ENCODE peak calls at places on chromosomes 2 and 18, in five cellular contexts. P, Q, H, J and M are unnamed samples.

GRCh38 chr2:237244976-237245646 is 159.4 kb downstream of the COPS8 start:
- DNase-seq in J (no peak), P (no peak), H (no peak), Q (no peak), M (no peak)

GRCh38 chr18:74533666-74534065 is 634 bp upstream of the CNDP1 start:
- DNase-seq in H (peak; percentile 18), J (no peak), Q (no peak), P (no peak), M (no peak)

GRCh38 chr2:1556776-1557466 is 143.7 kb downstream of the TPO start:
- DNase-seq in P (peak; percentile 86), H (no peak), J (no peak), Q (no peak), M (no peak)

GRCh38 chr18:50560681-50561629 is 1.1 kb downstream of the MAPK4 start:
- DNase-seq in P (peak; percentile 57), J (no peak), Q (no peak), H (no peak), M (peak; percentile 19)

GRCh38 chr18:31555971-31556747 is 35.5 kb upstream of the TTR start:
- DNase-seq in H (no peak), P (peak; percentile 23), J (no peak), Q (no peak), M (no peak)

GRCh38 chr18:8814206-8814605 is 108.8 kb downstream of the MTCL1 start:
- DNase-seq in P (no peak), Q (no peak), J (no peak), H (no peak), M (no peak)

GRCh38 chr2:179636995-179637394 is 224.4 kb downstream of the ZNF385B start:
- DNase-seq in J (no peak), Q (no peak), P (no peak), H (no peak), M (no peak)

GRCh38 chr2:27221166-27221565 is 4.0 kb downstream of the CAD start:
- DNase-seq in Q (no peak), J (no peak), P (no peak), H (no peak), M (no peak)

GRCh38 chr2:136183095-136183494 is 65.1 kb upstream of the CXCR4 start:
- DNase-seq in Q (no peak), J (no peak), P (no peak), H (no peak), M (no peak)

GRCh38 chr2:125837108-125837507 is 818.9 kb upstream of the GYPC start:
- DNase-seq in H (no peak), J (no peak), P (no peak), Q (no peak), M (no peak)

GRCh38 chr2:234986866-234987720 is 35.3 kb downstream of the SH3BP4 start:
- DNase-seq in P (no peak), Q (no peak), J (no peak), H (no peak), M (no peak)

GRCh38 chr18:8974696-8975095 is 127.8 kb upstream of the NDUFV2 start:
- DNase-seq in J (no peak), H (no peak), P (no peak), Q (no peak), M (no peak)

GRCh38 chr2:182606728-182607681 is 109.1 kb upstream of the DNAJC10 start:
- DNase-seq in J (no peak), H (no peak), Q (no peak), P (no peak), M (no peak)

GRCh38 chr2:53970095-53970897 is 497 bp downstream of the PSME4 start:
- DNase-seq in Q (no peak), H (peak; percentile 45), J (no peak), P (peak; percentile 50), M (no peak)

GRCh38 chr2:206856474-206856873 is 82.8 kb upstream of the CPO start:
- DNase-seq in H (no peak), Q (no peak), P (no peak), J (no peak), M (no peak)

GRCh38 chr2:95402370-95403203 is at the start of gene FAHD2A:
- DNase-seq in Q (peak; percentile 98), P (peak; percentile 99), J (peak; percentile 99), H (peak; percentile 99), M (peak; percentile 99)
- TF ChIP-seq POLR2A in Q (peak; percentile 60), P (no peak), J (peak; percentile 27), H (no peak), M (no peak)

GRCh38 chr2:24122356-24123211 is 550 bp downstream of the PFN4 start:
- DNase-seq in J (no peak), Q (no peak), P (no peak), H (no peak), M (no peak)

GRCh38 chr2:24117902-24118301 is 5.2 kb downstream of the PFN4 start:
- DNase-seq in Q (no peak), H (no peak), J (no peak), P (no peak), M (no peak)

GRCh38 chr2:24124003-24124585 is 825 bp downstream of the FAM228B start:
- DNase-seq in H (no peak), P (no peak), Q (no peak), J (no peak), M (no peak)

GRCh38 chr2:24121469-24121868 is 1.7 kb downstream of the PFN4 start:
- DNase-seq in P (no peak), H (no peak), J (no peak), Q (no peak), M (no peak)

GRCh38 chr2:24123212-24124002 is at the start of the genes FAM228B and PFN4:
- DNase-seq in P (peak; percentile 93), J (peak; percentile 92), Q (peak; percentile 90), H (peak; percentile 87), M (peak; percentile 82)
- TF ChIP-seq POLR2A in P (peak; percentile 5), J (peak; percentile 45), Q (peak; percentile 58), H (no peak), M (peak; percentile 41)

GRCh38 chr2:43227830-43228280 is 1.4 kb upstream of the ZFP36L2 start:
- DNase-seq in H (no peak), J (no peak), Q (no peak), P (no peak), M (no peak)

GRCh38 chr2:43226558-43226954 is at the start of gene ZFP36L2:
- DNase-seq in Q (peak; percentile 98), J (peak; percentile 97), P (peak; percentile 97), H (peak; percentile 97), M (peak; percentile 92)

GRCh38 chr2:43228341-43228751 is 1.9 kb upstream of the ZFP36L2 start:
- DNase-seq in Q (no peak), J (no peak), H (no peak), P (no peak), M (no peak)

GRCh38 chr2:43225788-43226557 is 433 bp downstream of the ZFP36L2 start:
- DNase-seq in H (no peak), P (peak; percentile 39), Q (peak; percentile 81), J (peak; percentile 85), M (no peak)

GRCh38 chr2:43226955-43227829 is 786 bp upstream of the ZFP36L2 start:
- DNase-seq in P (peak; percentile 97), Q (peak; percentile 93), J (peak; percentile 97), H (peak; percentile 98), M (no peak)
- TF ChIP-seq POLR2A in P (peak; percentile 64), Q (peak; percentile 48), J (no peak), H (no peak), M (peak; percentile 41)

DNA sequence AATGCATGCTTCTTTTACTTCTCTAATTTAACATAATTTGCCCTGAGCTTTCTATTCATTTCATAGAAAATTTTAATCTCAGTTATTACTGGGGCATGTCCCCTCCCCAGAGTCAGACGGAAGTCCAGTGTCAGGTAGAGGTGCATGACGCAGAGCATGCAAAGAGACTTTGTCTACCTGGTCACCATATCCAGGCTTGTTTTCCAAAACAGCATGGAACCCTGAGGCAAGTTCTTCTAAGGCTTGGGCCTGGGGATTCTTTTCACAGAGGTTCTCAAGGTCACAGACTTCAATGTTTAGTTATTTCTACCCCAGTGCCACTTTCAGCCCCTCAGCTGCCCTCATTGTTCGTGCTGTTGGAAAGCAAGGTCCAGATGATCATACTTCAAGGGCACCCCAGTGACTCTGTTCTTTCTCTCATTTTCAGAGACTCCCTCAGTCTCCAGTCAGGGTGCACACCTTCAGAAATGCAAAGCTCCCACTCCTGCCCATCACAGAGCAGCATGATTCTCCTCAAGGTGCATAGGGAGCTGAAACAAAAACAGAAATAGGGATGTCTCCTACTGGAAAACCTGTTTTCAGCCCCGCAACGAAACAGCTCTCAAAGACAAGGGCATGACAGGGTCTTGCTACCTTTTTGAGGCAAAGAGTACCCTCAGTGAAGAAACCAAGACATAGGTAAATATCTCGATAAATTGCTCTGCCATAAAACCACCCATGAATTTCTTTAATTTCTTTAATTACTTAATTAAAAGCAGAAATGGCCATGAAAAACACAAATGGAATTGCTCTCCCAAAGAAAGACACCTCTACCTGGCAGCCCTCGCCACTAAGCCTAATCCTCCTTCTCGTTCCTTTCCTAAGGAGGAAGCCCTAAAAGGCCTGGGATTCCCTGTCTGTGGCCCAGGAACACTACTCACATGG is 9.5 kb upstream of the EVA1A start:
- DNase-seq in H (no peak), J (no peak), Q (no peak), P (no peak), M (no peak)
- TF ChIP-seq POLR2A in H (no peak), J (no peak), Q (no peak), P (no peak), M (no peak)

GRCh38 chr2:10343191-10343590 is 40.5 kb downstream of the HPCAL1 start:
- DNase-seq in J (no peak), Q (no peak), H (no peak), P (no peak), M (no peak)
- TF ChIP-seq POLR2A in J (no peak), Q (no peak), H (no peak), P (no peak), M (no peak)

GRCh38 chr2:238302076-238302475 is 13.7 kb upstream of the PER2 start:
- DNase-seq in Q (no peak), H (no peak), J (no peak), P (no peak), M (no peak)

GRCh38 chr2:238304116-238304515 is 15.7 kb upstream of the PER2 start:
- DNase-seq in P (no peak), J (no peak), H (no peak), Q (peak; percentile 19), M (no peak)

GRCh38 chr2:238296638-238297457 is 8.4 kb upstream of the PER2 start:
- DNase-seq in H (no peak), Q (peak; percentile 22), P (no peak), J (no peak), M (no peak)

GRCh38 chr2:238302751-238303150 is 14.3 kb upstream of the PER2 start:
- DNase-seq in P (no peak), Q (peak; percentile 14), H (no peak), J (no peak), M (no peak)

DNA sequence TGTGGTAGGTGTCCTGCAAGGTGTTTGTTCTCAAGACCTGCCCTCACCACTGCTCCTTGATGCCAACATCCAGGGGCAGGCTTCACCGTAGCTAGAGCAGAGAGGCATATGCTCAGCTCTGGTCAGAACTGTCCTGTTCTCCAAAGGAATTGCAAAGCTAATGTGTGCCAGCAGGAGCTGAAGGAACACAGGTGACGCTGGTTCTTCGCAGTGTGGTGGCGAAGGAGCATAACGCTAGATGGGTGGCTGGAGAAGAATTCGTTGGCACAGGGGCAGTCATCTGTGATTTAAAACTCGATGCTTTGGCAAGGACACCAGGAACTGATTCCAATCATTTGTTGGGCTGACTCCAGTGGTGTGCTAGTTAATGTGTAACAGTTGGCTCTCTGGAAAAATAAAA is 11.4 kb upstream of the PER2 start:
- DNase-seq in H (peak; percentile 75), J (no peak), P (peak; percentile 83), Q (no peak), M (no peak)
- TF ChIP-seq POLR2A in H (no peak), J (no peak), P (no peak), Q (no peak), M (no peak)